ENCODE peak calls at places on chromosomes 3 and 15, in seven cellular contexts. H, E, J, Q, M, K and Y are unnamed samples.

GRCh38 chr3:45786801-45787495 is 9.4 kb downstream of the SLC6A20 start:
- DNase-seq in H (no peak), E (no peak), J (no peak), Q (peak), M (no peak), K (no peak), Y (no peak)

GRCh38 chr15:65791335-65792129 is 561 bp downstream of the DENND4A start:
- DNase-seq in H (peak), E (no peak), J (no peak), Q (no peak), M (peak), K (peak), Y (no peak)

GRCh38 chr15:34259557-34259956 is 34.7 kb downstream of the EMC4 start:
- DNase-seq in H (no peak), E (no peak), J (no peak), Q (no peak), M (no peak), K (no peak), Y (no peak)

GRCh38 chr3:180123928-180124327 is 87.2 kb upstream of the PEX5L start:
- DNase-seq in H (no peak), E (no peak), J (no peak), Q (no peak), M (no peak), K (no peak), Y (no peak)

GRCh38 chr15:77021803-77022381 is 27.0 kb downstream of the PSTPIP1 start:
- DNase-seq in H (no peak), E (no peak), J (no peak), Q (no peak), M (no peak), K (no peak), Y (peak)

GRCh38 chr15:97502038-97502437 is 458.5 kb upstream of the ARRDC4 start:
- DNase-seq in H (no peak), E (no peak), J (no peak), Q (no peak), M (no peak), K (no peak), Y (no peak)

GRCh38 chr3:102193255-102193654 is 241.6 kb upstream of the ZPLD1 start:
- DNase-seq in H (no peak), E (no peak), J (no peak), Q (no peak), M (no peak), K (no peak), Y (no peak)

GRCh38 chr3:119258915-119259314 is 18.2 kb upstream of the B4GALT4 start:
- DNase-seq in H (no peak), E (no peak), J (no peak), Q (no peak), M (no peak), K (no peak), Y (no peak)

GRCh38 chr15:78881681-78882080 is 9.0 kb downstream of the MORF4L1 start:
- DNase-seq in H (no peak), E (no peak), J (no peak), Q (no peak), M (no peak), K (no peak), Y (no peak)

GRCh38 chr3:53011324-53011723 is 34.5 kb downstream of the SFMBT1 start:
- DNase-seq in H (no peak), E (no peak), J (no peak), Q (no peak), M (no peak), K (no peak), Y (no peak)

GRCh38 chr15:52113246-52113645 is 671 bp upstream of the BCL2L10 start:
- DNase-seq in H (no peak), E (no peak), J (no peak), Q (no peak), M (no peak), K (no peak), Y (no peak)

GRCh38 chr15:56837281-56837680 is 81.2 kb upstream of the TCF12 start:
- DNase-seq in H (no peak), E (no peak), J (no peak), Q (no peak), M (no peak), K (no peak), Y (peak)

GRCh38 chr3:31567036-31567435 is 34.3 kb downstream of the STT3B start:
- DNase-seq in H (peak), E (peak), J (no peak), Q (no peak), M (no peak), K (peak), Y (no peak)

GRCh38 chr15:36363335-36363734 is 216.1 kb upstream of the CDIN1 start:
- DNase-seq in H (no peak), E (no peak), J (no peak), Q (no peak), M (no peak), K (no peak), Y (peak)

DNA sequence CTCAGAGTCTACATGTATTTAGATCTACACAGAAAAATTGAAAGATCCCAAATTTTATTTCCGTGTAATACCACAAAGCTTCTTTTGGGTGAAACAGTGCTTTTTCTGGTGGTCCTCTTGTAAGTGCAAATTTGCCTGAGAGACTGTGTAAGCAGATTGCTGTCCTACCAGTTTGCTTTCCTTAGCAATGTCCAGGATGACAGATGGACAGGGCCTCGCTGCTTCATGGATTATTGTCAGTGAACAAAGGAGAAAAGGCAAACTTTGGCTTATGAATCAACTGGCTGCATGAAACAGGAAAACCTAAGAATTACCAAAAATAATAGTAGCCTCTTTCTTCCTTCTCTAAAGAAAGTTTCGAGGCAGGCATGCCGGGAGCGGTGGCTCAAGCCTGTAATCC is 82.6 kb upstream of the UBE2E1 start:
- DNase-seq in H (no peak), E (no peak), J (no peak), Q (peak), M (no peak), K (no peak), Y (no peak)
- TF ChIP-seq RFX5 in H (no peak), E (no peak), J (no peak), Q (no peak), M (no peak), K (no peak), Y (no peak)

GRCh38 chr3:186268616-186269448 is 93.2 kb downstream of the DGKG start:
- DNase-seq in H (no peak), E (no peak), J (no peak), Q (peak), M (no peak), K (peak), Y (peak)
- TF ChIP-seq RFX5 in H (no peak), E (no peak), J (no peak), Q (no peak), M (no peak), K (no peak), Y (no peak)

DNA sequence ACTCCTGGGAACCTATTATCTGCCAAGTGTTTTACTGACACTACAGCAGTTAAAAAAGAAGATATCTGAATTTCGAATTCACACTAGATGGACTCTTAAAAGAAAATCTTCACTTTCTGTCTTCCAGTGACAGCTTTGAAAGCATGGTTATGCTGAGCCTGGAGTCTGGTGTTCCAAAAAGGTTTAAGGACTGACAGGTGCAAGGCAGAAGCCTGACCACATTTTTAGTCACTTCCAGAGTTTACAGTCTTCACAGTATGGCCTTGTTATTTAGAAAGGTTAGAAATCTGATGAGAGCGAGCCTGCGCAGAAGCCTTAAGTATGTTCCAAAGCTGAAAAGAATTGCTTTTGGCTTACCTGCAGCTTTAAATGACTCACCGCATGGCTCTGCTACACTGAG is 59.9 kb downstream of the ETV5 start:
- DNase-seq in H (no peak), E (no peak), J (no peak), Q (no peak), M (no peak), K (no peak), Y (no peak)
- TF ChIP-seq RFX5 in H (no peak), E (no peak), J (no peak), Q (no peak), M (no peak), K (no peak), Y (no peak)

GRCh38 chr3:115784739-115785571 is 161.6 kb downstream of the GAP43 start:
- DNase-seq in H (no peak), E (peak), J (no peak), Q (no peak), M (no peak), K (no peak), Y (peak)
- TF ChIP-seq RFX5 in H (no peak), E (no peak), J (no peak), Q (no peak), M (no peak), K (no peak), Y (no peak)

DNA sequence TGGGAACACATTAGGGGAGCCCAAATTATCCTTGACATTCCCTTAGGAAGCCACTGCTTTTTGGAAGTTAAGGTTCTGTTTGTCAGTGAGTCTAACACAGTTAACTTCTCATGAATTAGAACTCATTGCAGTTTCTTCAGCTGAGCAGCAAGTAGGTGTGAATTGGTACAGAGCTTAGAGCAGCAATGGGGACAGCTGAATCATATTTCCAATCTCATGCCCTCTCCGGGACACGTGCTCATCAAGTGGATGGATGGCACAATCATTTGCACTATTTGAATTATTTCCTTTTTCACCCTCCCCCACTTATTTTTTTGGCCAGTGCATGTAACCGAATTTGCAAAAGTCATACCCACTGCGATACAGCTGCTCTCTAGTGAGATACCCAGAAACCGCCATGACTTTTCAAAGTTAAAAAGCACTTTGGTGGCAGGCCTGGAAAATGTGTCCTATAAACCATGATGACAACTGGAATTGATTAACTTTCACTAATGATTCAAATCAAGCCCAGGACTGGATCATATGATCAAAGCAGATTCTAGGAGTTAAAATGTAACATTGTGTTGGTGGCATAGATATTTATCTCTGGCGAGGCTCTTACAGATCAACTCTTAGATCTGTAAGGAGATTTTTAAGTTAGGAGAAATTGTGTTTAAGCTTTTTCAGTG is 76.4 kb downstream of the EBLN2 start:
- DNase-seq in H (no peak), E (peak), J (no peak), Q (no peak), M (no peak), K (no peak), Y (no peak)
- TF ChIP-seq RFX5 in H (no peak), E (no peak), J (no peak), Q (no peak), M (no peak), K (no peak), Y (no peak)